ENCODE peak calls at places on chromosomes 5 and 9, in four cellular contexts. I is bronchial epithelial cell, R is left ventricle myocardium inferior, T is lower lobe of right lung. C is an unnamed sample.

GRCh38 chr9:81002920-81003319 is 686.4 kb downstream of the TLE1 start:
- DNase-seq in I (no peak), R (no peak), T (no peak), C (no peak)

GRCh38 chr9:16247188-16247875 is 623.1 kb downstream of the BNC2 start:
- DNase-seq in I (peak; percentile 76), R (no peak), T (no peak), C (no peak)

GRCh38 chr5:144156767-144157171 is 13.7 kb downstream of the YIPF5 start:
- DNase-seq in I (peak; percentile 40), R (no peak), T (no peak), C (no peak)

GRCh38 chr5:121251954-121252353 is 599.7 kb upstream of the FTMT start:
- DNase-seq in I (peak; percentile 94), R (no peak), T (no peak), C (no peak)

GRCh38 chr5:142432369-142432863 is 107.6 kb upstream of the SPRY4 start:
- DNase-seq in I (no peak), R (peak; percentile 25), T (peak; percentile 66), C (peak; percentile 34)

GRCh38 chr5:55072668-55073067 is 29.8 kb upstream of the GZMA start:
- DNase-seq in I (no peak), R (no peak), T (no peak), C (no peak)

GRCh38 chr9:113774968-113775367 is 101.1 kb upstream of the ZNF618 start:
- DNase-seq in I (no peak), R (no peak), T (no peak), C (no peak)

GRCh38 chr9:6852243-6852963 is 94.6 kb downstream of the KDM4C start:
- DNase-seq in I (peak; percentile 51), R (no peak), T (no peak), C (no peak)

GRCh38 chr9:116422119-116422979 is 264.8 kb upstream of the TRIM32 start:
- DNase-seq in I (no peak), R (no peak), T (no peak), C (no peak)

GRCh38 chr5:126280343-126280742 is 142.9 kb upstream of the GRAMD2B start:
- DNase-seq in I (no peak), R (peak; percentile 22), T (no peak), C (no peak)

GRCh38 chr9:18060304-18060934 is 413.5 kb upstream of the ADAMTSL1 start:
- DNase-seq in I (peak; percentile 81), R (no peak), T (no peak), C (no peak)
- TF ChIP-seq CTCF in I (no peak), R (no peak), T (no peak), C (peak; percentile 17)

DNA sequence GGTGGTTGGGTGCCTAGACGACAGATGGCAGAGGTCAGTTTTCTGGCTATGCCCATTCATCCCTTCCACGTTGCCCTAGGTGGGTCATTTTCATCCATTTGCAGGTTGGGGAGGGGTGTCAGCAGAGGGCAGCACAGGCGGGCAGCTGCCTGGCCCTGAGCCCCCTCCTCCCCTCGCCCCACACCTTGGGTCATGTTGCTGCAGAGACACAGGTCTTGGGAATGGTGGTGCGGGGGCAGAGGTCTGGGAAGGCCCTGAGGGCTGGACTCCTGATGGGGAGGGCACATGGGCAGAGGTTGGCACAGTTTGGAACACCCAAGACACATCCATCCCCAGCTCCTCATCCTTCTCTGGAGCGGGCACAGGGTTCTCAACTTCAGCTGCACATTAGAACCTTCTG is 103.2 kb upstream of the LMX1B start:
- DNase-seq in I (no peak), R (peak; percentile 5), T (no peak), C (no peak)
- TF ChIP-seq CTCF in I (no peak), R (no peak), T (no peak), C (no peak)

GRCh38 chr9:124831642-124832364 is 21.5 kb upstream of the WDR38 start:
- DNase-seq in I (no peak), R (peak; percentile 81), T (no peak), C (no peak)

GRCh38 chr9:124839612-124840299 is 13.5 kb upstream of the WDR38 start:
- DNase-seq in I (no peak), R (no peak), T (no peak), C (no peak)

GRCh38 chr9:124830593-124830992 is 22.7 kb upstream of the WDR38 start:
- DNase-seq in I (no peak), R (no peak), T (no peak), C (no peak)

GRCh38 chr9:124834586-124834985 is 18.7 kb upstream of the WDR38 start:
- DNase-seq in I (peak; percentile 96), R (no peak), T (no peak), C (no peak)

GRCh38 chr9:124835026-124835501 is 18.2 kb upstream of the WDR38 start:
- DNase-seq in I (peak; percentile 53), R (peak; percentile 90), T (no peak), C (no peak)
- TF ChIP-seq CTCF in I (no peak), R (no peak), T (no peak), C (no peak)

DNA sequence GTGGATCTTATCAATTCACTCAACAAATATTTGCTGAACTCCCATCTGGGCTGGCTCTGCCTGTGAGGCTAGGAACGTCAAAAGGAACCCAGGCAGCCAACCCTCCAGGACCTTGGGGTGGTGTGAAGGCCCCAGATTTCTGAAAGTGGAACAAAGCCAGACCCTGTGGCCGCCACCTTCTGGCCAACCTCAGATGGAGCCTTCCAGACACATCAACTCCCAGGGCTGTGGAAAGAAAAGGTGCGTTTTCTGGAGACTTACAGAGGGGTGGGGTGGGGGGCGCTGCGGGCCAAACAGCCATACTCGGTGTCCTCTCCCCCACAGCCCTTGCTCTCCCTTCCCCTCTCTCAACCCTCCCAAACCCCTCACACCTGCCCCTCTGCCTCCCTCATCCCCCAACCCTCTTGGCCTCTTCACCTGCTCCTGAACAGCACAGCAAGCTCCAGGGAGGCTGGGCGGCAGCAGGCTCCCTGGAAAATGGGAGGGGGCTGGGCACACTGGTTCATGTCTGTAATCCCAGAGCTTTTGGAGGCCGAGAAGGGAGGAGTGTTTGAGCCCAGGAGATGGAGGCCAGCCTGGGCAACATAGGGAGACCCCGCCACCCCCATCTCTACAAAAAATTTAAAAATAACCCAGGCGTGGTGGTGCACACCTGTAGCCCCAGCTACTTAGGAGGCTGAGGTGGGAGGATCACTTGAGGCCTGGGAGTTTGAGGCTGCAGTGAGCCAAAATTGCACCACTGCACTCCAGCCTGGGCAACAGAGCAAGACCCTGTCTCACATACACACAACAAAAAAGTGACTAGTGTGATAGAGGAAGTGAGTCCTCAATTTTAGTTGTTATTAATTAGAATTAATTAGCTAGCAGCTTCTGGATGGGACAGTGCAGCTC is 45.0 kb upstream of the PRRC2B start:
- DNase-seq in I (no peak), R (no peak), T (peak; percentile 28), C (no peak)
- TF ChIP-seq CTCF in I (no peak), R (no peak), T (no peak), C (no peak)

GRCh38 chr5:1803192-1803591 is 2.0 kb downstream of the NDUFS6 start:
- DNase-seq in I (no peak), R (no peak), T (no peak), C (no peak)

GRCh38 chr5:1799602-1800469 is at the start of gene MRPL36:
- DNase-seq in I (peak; percentile 69), R (peak; percentile 96), T (peak; percentile 97), C (peak; percentile 95)

GRCh38 chr5:1801954-1802295 is 718 bp downstream of the NDUFS6 start:
- DNase-seq in I (peak; percentile 28), R (no peak), T (no peak), C (no peak)

GRCh38 chr5:1800470-1801060 is 642 bp upstream of the NDUFS6 start:
- DNase-seq in I (peak; percentile 17), R (no peak), T (no peak), C (no peak)

DNA sequence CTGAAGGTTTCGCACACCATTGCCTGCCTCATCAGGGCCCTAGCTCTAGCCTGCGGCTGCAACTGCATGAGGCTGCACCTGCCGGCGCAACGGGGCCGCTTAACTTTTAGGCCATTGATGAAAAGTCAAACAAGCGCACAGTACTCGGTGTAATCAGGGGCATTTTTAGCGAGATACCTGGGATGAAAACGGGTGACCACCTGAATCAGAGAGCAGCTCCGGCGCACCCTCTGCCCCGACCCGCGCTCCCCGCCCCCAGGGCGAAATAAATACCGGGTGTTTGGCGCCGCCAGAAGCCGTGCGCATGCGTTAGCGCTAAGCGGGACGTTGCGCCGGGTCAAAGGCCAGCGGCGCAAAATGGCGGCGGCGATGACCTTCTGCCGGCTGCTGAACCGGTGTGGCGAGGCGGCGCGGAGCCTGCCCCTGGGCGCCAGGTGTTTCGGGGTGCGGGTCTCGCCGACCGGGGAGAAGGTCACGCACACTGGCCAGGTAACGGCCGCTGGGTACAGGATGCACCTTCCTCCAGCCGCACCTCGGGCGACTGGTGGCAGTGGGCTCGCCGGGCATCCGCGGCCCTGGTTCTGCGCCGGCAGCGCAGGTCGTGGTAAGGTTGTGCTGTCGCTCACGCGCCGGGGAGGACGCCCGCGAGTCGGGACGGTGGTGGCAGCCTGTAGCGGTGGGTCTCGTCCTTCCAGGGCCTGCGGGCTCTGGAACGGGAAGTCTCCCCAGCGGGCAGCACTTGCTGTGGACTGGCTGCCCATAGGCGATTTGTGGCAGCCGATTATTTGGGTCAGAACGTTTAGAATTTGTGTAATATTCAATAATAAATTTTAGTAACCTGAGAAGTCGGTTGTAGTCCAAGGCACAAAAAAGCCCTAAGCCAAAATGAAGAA is at the start of gene NDUFS6:
- DNase-seq in I (peak; percentile 17), R (peak; percentile 82), T (peak; percentile 90), C (peak; percentile 89)
- TF ChIP-seq CTCF in I (no peak), R (no peak), T (no peak), C (no peak)